ENCODE peak calls at places on chromosome 3, in four cellular contexts. D, I, M and K are unnamed samples.

GRCh38 chr3:150220791-150221190 is 187.3 kb upstream of the TSC22D2 start:
- DNase-seq in I (no peak), M (no peak), D (no peak), K (no peak)

GRCh38 chr3:98555025-98555379 is 23.2 kb downstream of the GPR15 start:
- DNase-seq in I (no peak), M (no peak), D (no peak), K (no peak)

GRCh38 chr3:34419801-34420200 is 621.4 kb downstream of the PDCD6IP start:
- DNase-seq in I (no peak), M (no peak), D (no peak), K (peak)

GRCh38 chr3:9903238-9903624 is 583 bp downstream of the IL17RE start:
- DNase-seq in M (no peak), D (no peak), I (no peak), K (no peak)

GRCh38 chr3:87694678-87695077 is 364.1 kb downstream of the CGGBP1 start:
- DNase-seq in M (no peak), D (no peak), I (no peak), K (no peak)

GRCh38 chr3:141646760-141647561 is 91.1 kb upstream of the RNF7 start:
- DNase-seq in I (no peak), D (peak), M (peak), K (no peak)

GRCh38 chr3:197518794-197519451 is 36.8 kb downstream of the BDH1 start:
- DNase-seq in I (peak), D (no peak), M (no peak), K (peak)

GRCh38 chr3:155362808-155363689 is 69.6 kb upstream of the STRIT1 start:
- DNase-seq in M (no peak), D (no peak), I (no peak), K (no peak)

GRCh38 chr3:21942328-21942727 is 191.3 kb upstream of the ZNF385D start:
- DNase-seq in D (peak), I (no peak), M (peak), K (no peak)

GRCh38 chr3:177835917-177836316 is 638.6 kb upstream of the TBL1XR1 start:
- DNase-seq in M (peak), I (no peak), D (no peak), K (no peak)